ENCODE peak calls at places on chromosomes 16 and 17, in nine cellular contexts. One of them, this sample, is unnamed.

GRCh38 chr16:85629326-85629725 is 16.2 kb downstream of the GSE1 start:
- DNase-seq in endothelial cell: no peak
- DNase-seq in mucosa of descending colon: no peak
- DNase-seq in B cell: no peak
- DNase-seq in fibroblast of lung: no peak
- DNase-seq in GM06990: no peak
- DNase-seq in CD4-positive, alpha-beta T cell: no peak
- DNase-seq in AG04449: no peak
- DNase-seq in type B pancreatic cell: no peak
- DNase-seq in this sample: no peak

GRCh38 chr17:72516772-72517399 is 396.1 kb downstream of the SOX9 start:
- DNase-seq in endothelial cell: no peak
- DNase-seq in mucosa of descending colon: no peak
- DNase-seq in B cell: no peak
- DNase-seq in fibroblast of lung: no peak
- DNase-seq in GM06990: peak; percentile 64
- DNase-seq in CD4-positive, alpha-beta T cell: no peak
- DNase-seq in AG04449: no peak
- DNase-seq in type B pancreatic cell: no peak
- DNase-seq in this sample: no peak

GRCh38 chr16:86519649-86520316 is 9.5 kb downstream of the FOXF1 start:
- DNase-seq in endothelial cell: peak; percentile 68
- DNase-seq in mucosa of descending colon: peak; percentile 67
- DNase-seq in B cell: peak; percentile 85
- DNase-seq in fibroblast of lung: peak; percentile 75
- DNase-seq in GM06990: no peak
- DNase-seq in CD4-positive, alpha-beta T cell: peak; percentile 43
- DNase-seq in AG04449: no peak
- DNase-seq in type B pancreatic cell: no peak
- DNase-seq in this sample: peak; percentile 84

GRCh38 chr16:17270683-17271109 is 200.1 kb downstream of the XYLT1 start:
- DNase-seq in endothelial cell: no peak
- DNase-seq in mucosa of descending colon: peak; percentile 57
- DNase-seq in B cell: no peak
- DNase-seq in fibroblast of lung: no peak
- DNase-seq in GM06990: no peak
- DNase-seq in CD4-positive, alpha-beta T cell: no peak
- DNase-seq in AG04449: no peak
- DNase-seq in type B pancreatic cell: no peak
- DNase-seq in this sample: no peak

GRCh38 chr17:83154311-83155127 is 75.1 kb downstream of the METRNL start:
- DNase-seq in endothelial cell: no peak
- DNase-seq in mucosa of descending colon: no peak
- DNase-seq in B cell: no peak
- DNase-seq in fibroblast of lung: no peak
- DNase-seq in GM06990: no peak
- DNase-seq in CD4-positive, alpha-beta T cell: no peak
- DNase-seq in AG04449: no peak
- DNase-seq in type B pancreatic cell: peak; percentile 63
- DNase-seq in this sample: no peak

GRCh38 chr17:68812876-68813584 is 142.2 kb downstream of the ABCA8 start:
- DNase-seq in endothelial cell: no peak
- DNase-seq in mucosa of descending colon: no peak
- DNase-seq in B cell: no peak
- DNase-seq in fibroblast of lung: no peak
- DNase-seq in GM06990: no peak
- DNase-seq in CD4-positive, alpha-beta T cell: no peak
- DNase-seq in AG04449: no peak
- DNase-seq in type B pancreatic cell: no peak
- DNase-seq in this sample: no peak

GRCh38 chr17:10215286-10215685 is 16.9 kb upstream of the GAS7 start:
- DNase-seq in endothelial cell: no peak
- DNase-seq in mucosa of descending colon: no peak
- DNase-seq in B cell: no peak
- DNase-seq in fibroblast of lung: no peak
- DNase-seq in GM06990: no peak
- DNase-seq in CD4-positive, alpha-beta T cell: no peak
- DNase-seq in AG04449: no peak
- DNase-seq in type B pancreatic cell: no peak
- DNase-seq in this sample: no peak

GRCh38 chr17:74217036-74217725 is 3.8 kb downstream of the TTYH2 start:
- DNase-seq in endothelial cell: no peak
- DNase-seq in mucosa of descending colon: no peak
- DNase-seq in B cell: no peak
- DNase-seq in fibroblast of lung: no peak
- DNase-seq in GM06990: no peak
- DNase-seq in CD4-positive, alpha-beta T cell: no peak
- DNase-seq in AG04449: no peak
- DNase-seq in type B pancreatic cell: no peak
- DNase-seq in this sample: no peak

GRCh38 chr16:15573274-15573895 is 69.6 kb downstream of the MARF1 start:
- DNase-seq in endothelial cell: no peak
- DNase-seq in mucosa of descending colon: no peak
- DNase-seq in B cell: no peak
- DNase-seq in fibroblast of lung: no peak
- DNase-seq in GM06990: no peak
- DNase-seq in CD4-positive, alpha-beta T cell: no peak
- DNase-seq in AG04449: no peak
- DNase-seq in type B pancreatic cell: no peak
- DNase-seq in this sample: no peak

GRCh38 chr16:15576960-15577958 is 65.7 kb downstream of the MARF1 start:
- DNase-seq in endothelial cell: no peak
- DNase-seq in mucosa of descending colon: peak; percentile 95
- DNase-seq in B cell: no peak
- DNase-seq in fibroblast of lung: no peak
- DNase-seq in GM06990: no peak
- DNase-seq in CD4-positive, alpha-beta T cell: no peak
- DNase-seq in AG04449: no peak
- DNase-seq in type B pancreatic cell: no peak
- DNase-seq in this sample: no peak

GRCh38 chr16:15572329-15573001 is 70.5 kb downstream of the MARF1 start:
- DNase-seq in endothelial cell: no peak
- DNase-seq in mucosa of descending colon: no peak
- DNase-seq in B cell: no peak
- DNase-seq in fibroblast of lung: peak; percentile 89
- DNase-seq in GM06990: no peak
- DNase-seq in CD4-positive, alpha-beta T cell: no peak
- DNase-seq in AG04449: peak; percentile 33
- DNase-seq in type B pancreatic cell: no peak
- DNase-seq in this sample: no peak

GRCh38 chr16:15574614-15574948 is 68.4 kb downstream of the MARF1 start:
- DNase-seq in endothelial cell: no peak
- DNase-seq in mucosa of descending colon: no peak
- DNase-seq in B cell: no peak
- DNase-seq in fibroblast of lung: no peak
- DNase-seq in GM06990: no peak
- DNase-seq in CD4-positive, alpha-beta T cell: no peak
- DNase-seq in AG04449: no peak
- DNase-seq in type B pancreatic cell: no peak
- DNase-seq in this sample: no peak

GRCh38 chr16:15575293-15576049 is 67.5 kb downstream of the MARF1 start:
- DNase-seq in endothelial cell: no peak
- DNase-seq in mucosa of descending colon: no peak
- DNase-seq in B cell: no peak
- DNase-seq in fibroblast of lung: no peak
- DNase-seq in GM06990: no peak
- DNase-seq in CD4-positive, alpha-beta T cell: no peak
- DNase-seq in AG04449: no peak
- DNase-seq in type B pancreatic cell: no peak
- DNase-seq in this sample: no peak
- TF ChIP-seq CTCF in endothelial cell: no peak
- TF ChIP-seq CTCF in mucosa of descending colon: no peak
- TF ChIP-seq CTCF in B cell: no peak
- TF ChIP-seq CTCF in fibroblast of lung: no peak
- TF ChIP-seq CTCF in GM06990: no peak
- TF ChIP-seq CTCF in CD4-positive, alpha-beta T cell: no peak
- TF ChIP-seq CTCF in AG04449: no peak
- TF ChIP-seq CTCF in type B pancreatic cell: no peak
- TF ChIP-seq CTCF in this sample: no peak

GRCh38 chr16:20624205-20624604 is 48.0 kb upstream of the ACSM2B start:
- DNase-seq in endothelial cell: no peak
- DNase-seq in mucosa of descending colon: no peak
- DNase-seq in B cell: no peak
- DNase-seq in fibroblast of lung: no peak
- DNase-seq in GM06990: no peak
- DNase-seq in CD4-positive, alpha-beta T cell: no peak
- DNase-seq in AG04449: no peak
- DNase-seq in type B pancreatic cell: no peak
- DNase-seq in this sample: no peak

GRCh38 chr16:20626971-20627370 is 50.8 kb upstream of the ACSM2B start:
- DNase-seq in endothelial cell: no peak
- DNase-seq in mucosa of descending colon: no peak
- DNase-seq in B cell: no peak
- DNase-seq in fibroblast of lung: no peak
- DNase-seq in GM06990: no peak
- DNase-seq in CD4-positive, alpha-beta T cell: no peak
- DNase-seq in AG04449: no peak
- DNase-seq in type B pancreatic cell: no peak
- DNase-seq in this sample: no peak

GRCh38 chr16:20622498-20622870 is 46.3 kb upstream of the ACSM2B start:
- DNase-seq in endothelial cell: no peak
- DNase-seq in mucosa of descending colon: no peak
- DNase-seq in B cell: no peak
- DNase-seq in fibroblast of lung: no peak
- DNase-seq in GM06990: no peak
- DNase-seq in CD4-positive, alpha-beta T cell: no peak
- DNase-seq in AG04449: no peak
- DNase-seq in type B pancreatic cell: no peak
- DNase-seq in this sample: no peak

GRCh38 chr16:20628213-20628612 is 52.0 kb upstream of the ACSM2B start:
- DNase-seq in endothelial cell: no peak
- DNase-seq in mucosa of descending colon: no peak
- DNase-seq in B cell: no peak
- DNase-seq in fibroblast of lung: no peak
- DNase-seq in GM06990: no peak
- DNase-seq in CD4-positive, alpha-beta T cell: no peak
- DNase-seq in AG04449: no peak
- DNase-seq in type B pancreatic cell: no peak
- DNase-seq in this sample: no peak

DNA sequence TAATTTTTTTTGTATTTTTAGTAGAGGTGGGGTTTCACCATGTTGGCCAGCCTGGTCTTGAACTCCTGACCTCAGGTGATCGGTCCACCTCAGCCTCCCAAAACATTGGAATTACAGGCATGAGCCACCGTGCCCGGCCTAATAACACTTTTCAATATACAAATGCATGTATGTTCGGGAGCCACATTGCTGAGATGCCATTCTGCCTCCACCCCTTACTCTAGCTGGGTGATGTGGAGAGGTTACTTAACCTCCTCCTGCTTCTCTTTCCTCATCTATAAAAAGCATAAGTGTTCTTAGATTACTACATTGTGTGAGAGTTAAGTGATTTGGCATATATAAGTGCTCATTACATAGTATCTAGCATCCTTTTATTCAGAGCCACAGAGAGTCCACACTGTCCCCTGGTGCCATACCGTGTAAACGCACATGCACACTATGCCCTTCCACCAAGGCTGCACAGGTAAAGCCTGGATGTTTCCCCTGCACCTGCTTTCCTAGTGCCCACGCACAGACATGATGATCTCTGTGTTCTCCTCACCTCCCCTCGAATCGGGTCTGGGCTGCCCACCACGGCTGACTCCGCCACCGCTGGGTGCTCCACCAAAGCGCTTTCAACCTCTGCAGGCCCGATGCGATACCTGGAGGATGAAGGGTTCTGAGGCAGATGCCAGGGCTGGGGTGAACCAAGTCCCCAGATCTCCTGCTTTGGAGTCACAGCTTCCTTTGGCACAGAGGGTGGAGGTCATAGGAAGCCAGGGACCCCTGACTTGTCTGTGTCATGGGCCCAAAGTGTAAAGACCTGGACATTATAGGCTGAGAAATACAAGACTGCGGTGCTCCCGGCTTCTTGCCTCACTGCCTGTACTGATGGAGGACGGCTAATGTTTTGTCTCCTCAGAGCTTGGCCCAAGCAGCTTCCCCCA is 49.0 kb upstream of the ACSM2B start:
- DNase-seq in endothelial cell: no peak
- DNase-seq in mucosa of descending colon: no peak
- DNase-seq in B cell: no peak
- DNase-seq in fibroblast of lung: no peak
- DNase-seq in GM06990: no peak
- DNase-seq in CD4-positive, alpha-beta T cell: no peak
- DNase-seq in AG04449: no peak
- DNase-seq in type B pancreatic cell: no peak
- DNase-seq in this sample: no peak
- TF ChIP-seq CTCF in endothelial cell: no peak
- TF ChIP-seq CTCF in mucosa of descending colon: no peak
- TF ChIP-seq CTCF in B cell: no peak
- TF ChIP-seq CTCF in fibroblast of lung: no peak
- TF ChIP-seq CTCF in GM06990: no peak
- TF ChIP-seq CTCF in CD4-positive, alpha-beta T cell: no peak
- TF ChIP-seq CTCF in AG04449: no peak
- TF ChIP-seq CTCF in type B pancreatic cell: no peak
- TF ChIP-seq CTCF in this sample: no peak

DNA sequence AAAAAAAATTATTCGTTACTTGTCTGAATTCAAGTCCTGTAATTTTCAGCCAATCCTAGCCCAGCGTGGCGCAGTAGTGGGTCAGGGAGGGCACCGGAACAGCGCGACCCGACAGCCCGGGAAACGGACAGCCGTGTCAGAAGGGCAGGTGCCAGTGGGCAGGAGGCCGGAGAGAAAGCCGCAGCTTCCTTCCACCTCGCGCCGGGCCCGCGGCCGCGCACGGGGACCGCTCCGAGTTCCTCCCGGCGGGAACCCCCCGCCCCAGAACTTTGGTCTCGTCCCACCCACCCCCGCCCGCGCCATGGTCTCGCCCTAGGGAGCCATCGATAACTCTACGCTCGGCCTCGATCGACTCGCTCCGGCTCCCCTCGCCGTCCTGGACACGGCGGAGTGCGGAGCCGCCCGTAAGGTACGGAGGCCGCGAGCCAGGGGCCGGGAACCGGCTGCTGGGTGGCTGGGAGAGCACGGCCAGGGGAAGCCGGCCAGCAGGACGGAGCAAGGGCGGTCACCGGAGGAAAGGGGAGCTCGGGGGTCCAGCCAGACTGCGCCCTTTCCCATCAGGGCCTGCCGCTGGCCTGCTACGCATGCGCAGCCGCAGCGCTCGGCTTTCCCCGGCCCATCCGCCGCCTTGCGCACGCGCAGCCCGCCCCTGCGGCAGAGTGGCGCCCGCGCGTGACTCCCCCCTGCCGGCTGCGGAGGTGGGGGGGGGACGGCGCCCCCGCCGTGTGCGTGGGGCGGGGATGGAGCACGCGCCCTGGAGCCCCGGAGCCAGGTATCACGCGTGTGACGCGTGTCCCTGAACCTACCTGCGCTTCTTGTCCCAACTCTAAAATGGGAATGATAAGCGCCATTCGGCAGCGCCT is at the start of gene MLST8:
- DNase-seq in endothelial cell: peak; percentile 82
- DNase-seq in mucosa of descending colon: peak; percentile 91
- DNase-seq in B cell: peak; percentile 100
- DNase-seq in fibroblast of lung: peak; percentile 88
- DNase-seq in GM06990: peak; percentile 94
- DNase-seq in CD4-positive, alpha-beta T cell: peak; percentile 92
- DNase-seq in AG04449: no peak
- DNase-seq in type B pancreatic cell: peak; percentile 94
- DNase-seq in this sample: peak; percentile 99
- TF ChIP-seq CTCF in endothelial cell: no peak
- TF ChIP-seq CTCF in mucosa of descending colon: no peak
- TF ChIP-seq CTCF in B cell: peak; percentile 32
- TF ChIP-seq CTCF in fibroblast of lung: no peak
- TF ChIP-seq CTCF in GM06990: peak; percentile 13
- TF ChIP-seq CTCF in CD4-positive, alpha-beta T cell: peak; percentile 26
- TF ChIP-seq CTCF in AG04449: no peak
- TF ChIP-seq CTCF in type B pancreatic cell: peak; percentile 45
- TF ChIP-seq CTCF in this sample: no peak

DNA sequence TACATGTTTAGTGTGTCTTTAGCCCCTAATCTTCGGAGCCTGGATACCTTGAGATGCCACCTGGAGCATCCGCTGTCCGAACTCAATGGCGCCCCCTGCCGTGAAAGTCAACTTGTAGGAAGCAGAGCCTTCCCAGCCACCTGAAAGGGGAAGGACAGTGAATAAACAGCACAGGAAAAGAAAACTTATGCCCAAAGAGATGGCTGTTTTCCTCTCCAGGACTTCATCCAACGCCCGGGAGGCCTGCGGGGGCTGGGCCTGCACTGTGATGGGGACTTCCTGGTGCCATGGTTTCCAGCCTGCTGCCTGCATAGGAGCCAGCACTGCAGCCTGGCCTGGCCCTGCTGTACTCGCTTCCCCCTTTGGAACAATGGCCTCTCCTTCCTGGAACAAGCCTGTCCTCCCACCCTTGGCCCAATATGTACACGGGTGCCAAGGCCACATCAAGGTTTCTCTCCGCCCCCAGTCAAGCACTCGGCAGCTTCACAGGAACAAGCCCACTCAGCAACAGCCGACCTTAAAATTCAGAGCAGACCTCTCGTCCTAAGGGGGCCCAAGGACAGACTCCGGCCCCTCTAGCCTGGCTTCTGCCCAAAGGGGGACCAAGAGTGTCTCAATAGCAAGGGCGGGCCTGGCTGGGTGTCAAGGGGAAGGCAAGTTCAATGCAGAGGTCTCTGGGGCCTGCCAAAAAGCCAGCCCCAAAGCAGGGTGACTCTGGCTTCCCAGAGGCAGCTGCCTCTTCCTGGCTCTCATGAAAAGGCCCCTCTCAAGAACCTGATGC is 4.5 kb upstream of the UNC13D start:
- DNase-seq in endothelial cell: peak; percentile 74
- DNase-seq in mucosa of descending colon: peak; percentile 90
- DNase-seq in B cell: no peak
- DNase-seq in fibroblast of lung: peak; percentile 47
- DNase-seq in GM06990: peak; percentile 33
- DNase-seq in CD4-positive, alpha-beta T cell: peak; percentile 78
- DNase-seq in AG04449: no peak
- DNase-seq in type B pancreatic cell: no peak
- DNase-seq in this sample: peak; percentile 56
- TF ChIP-seq CTCF in endothelial cell: peak; percentile 73
- TF ChIP-seq CTCF in mucosa of descending colon: peak; percentile 57
- TF ChIP-seq CTCF in B cell: peak; percentile 77
- TF ChIP-seq CTCF in fibroblast of lung: peak; percentile 76
- TF ChIP-seq CTCF in GM06990: peak; percentile 84
- TF ChIP-seq CTCF in CD4-positive, alpha-beta T cell: peak; percentile 76
- TF ChIP-seq CTCF in AG04449: peak; percentile 61
- TF ChIP-seq CTCF in type B pancreatic cell: peak; percentile 76
- TF ChIP-seq CTCF in this sample: peak; percentile 61